ENCODE peak calls at places on chromosomes 16 and 17, in nine cellular contexts. One of them, this sample, is unnamed. For H3K4me1, the result is how much of the 10 kb centered on the place peaks cover.

GRCh38 chr16:58290861-58291260 is 4.0 kb downstream of the PRSS54 start:
- DNase-seq in suprapubic skin: no peak
- DNase-seq in heart right ventricle: no peak
- DNase-seq in HCT116: no peak
- DNase-seq in IMR-90: no peak
- DNase-seq in right cardiac atrium: no peak
- DNase-seq in A549: no peak
- DNase-seq in CD8-positive, alpha-beta memory T cell: no peak
- DNase-seq in tibial artery: no peak
- DNase-seq in this sample: no peak

GRCh38 chr17:78958556-78959191 is 21.0 kb downstream of the LGALS3BP start:
- DNase-seq in tibial artery: no peak
- DNase-seq in A549: peak
- DNase-seq in HCT116: no peak
- DNase-seq in IMR-90: no peak
- DNase-seq in right cardiac atrium: no peak
- DNase-seq in heart right ventricle: no peak
- DNase-seq in CD8-positive, alpha-beta memory T cell: no peak
- DNase-seq in suprapubic skin: peak
- DNase-seq in this sample: no peak

GRCh38 chr17:80318166-80318565 is 57.5 kb downstream of the RNF213 start:
- DNase-seq in IMR-90: no peak
- DNase-seq in CD8-positive, alpha-beta memory T cell: no peak
- DNase-seq in A549: no peak
- DNase-seq in HCT116: no peak
- DNase-seq in tibial artery: no peak
- DNase-seq in right cardiac atrium: no peak
- DNase-seq in heart right ventricle: no peak
- DNase-seq in suprapubic skin: peak
- DNase-seq in this sample: no peak

GRCh38 chr17:79976451-79976850 is 59.2 kb downstream of the TBC1D16 start:
- DNase-seq in tibial artery: no peak
- DNase-seq in CD8-positive, alpha-beta memory T cell: no peak
- DNase-seq in right cardiac atrium: no peak
- DNase-seq in IMR-90: no peak
- DNase-seq in heart right ventricle: no peak
- DNase-seq in HCT116: no peak
- DNase-seq in suprapubic skin: peak
- DNase-seq in A549: no peak
- DNase-seq in this sample: no peak

GRCh38 chr17:72429066-72429638 is 308.3 kb downstream of the SOX9 start:
- DNase-seq in A549: no peak
- DNase-seq in heart right ventricle: no peak
- DNase-seq in suprapubic skin: no peak
- DNase-seq in right cardiac atrium: no peak
- DNase-seq in tibial artery: no peak
- DNase-seq in IMR-90: no peak
- DNase-seq in HCT116: no peak
- DNase-seq in CD8-positive, alpha-beta memory T cell: no peak
- DNase-seq in this sample: no peak

GRCh38 chr17:67322039-67322787 is 44.2 kb downstream of the PSMD12 start:
- DNase-seq in right cardiac atrium: no peak
- DNase-seq in IMR-90: no peak
- DNase-seq in heart right ventricle: no peak
- DNase-seq in tibial artery: no peak
- DNase-seq in HCT116: no peak
- DNase-seq in CD8-positive, alpha-beta memory T cell: no peak
- DNase-seq in A549: no peak
- DNase-seq in suprapubic skin: no peak
- DNase-seq in this sample: no peak

GRCh38 chr17:31067699-31068184 is 27.0 kb upstream of the NF1 start:
- DNase-seq in heart right ventricle: no peak
- DNase-seq in A549: peak
- DNase-seq in CD8-positive, alpha-beta memory T cell: no peak
- DNase-seq in right cardiac atrium: no peak
- DNase-seq in tibial artery: no peak
- DNase-seq in suprapubic skin: no peak
- DNase-seq in IMR-90: peak
- DNase-seq in HCT116: peak
- DNase-seq in this sample: no peak

GRCh38 chr17:34177642-34178041 is 77.4 kb upstream of the CCL2 start:
- DNase-seq in HCT116: no peak
- DNase-seq in A549: no peak
- DNase-seq in heart right ventricle: no peak
- DNase-seq in IMR-90: peak
- DNase-seq in right cardiac atrium: no peak
- DNase-seq in CD8-positive, alpha-beta memory T cell: no peak
- DNase-seq in suprapubic skin: no peak
- DNase-seq in tibial artery: no peak
- DNase-seq in this sample: no peak

GRCh38 chr17:16419074-16419928 is 3.9 kb downstream of the TRPV2 start:
- DNase-seq in right cardiac atrium: no peak
- DNase-seq in suprapubic skin: peak
- DNase-seq in heart right ventricle: no peak
- DNase-seq in IMR-90: peak
- DNase-seq in CD8-positive, alpha-beta memory T cell: peak
- DNase-seq in tibial artery: peak
- DNase-seq in A549: peak
- DNase-seq in HCT116: no peak
- DNase-seq in this sample: no peak

DNA sequence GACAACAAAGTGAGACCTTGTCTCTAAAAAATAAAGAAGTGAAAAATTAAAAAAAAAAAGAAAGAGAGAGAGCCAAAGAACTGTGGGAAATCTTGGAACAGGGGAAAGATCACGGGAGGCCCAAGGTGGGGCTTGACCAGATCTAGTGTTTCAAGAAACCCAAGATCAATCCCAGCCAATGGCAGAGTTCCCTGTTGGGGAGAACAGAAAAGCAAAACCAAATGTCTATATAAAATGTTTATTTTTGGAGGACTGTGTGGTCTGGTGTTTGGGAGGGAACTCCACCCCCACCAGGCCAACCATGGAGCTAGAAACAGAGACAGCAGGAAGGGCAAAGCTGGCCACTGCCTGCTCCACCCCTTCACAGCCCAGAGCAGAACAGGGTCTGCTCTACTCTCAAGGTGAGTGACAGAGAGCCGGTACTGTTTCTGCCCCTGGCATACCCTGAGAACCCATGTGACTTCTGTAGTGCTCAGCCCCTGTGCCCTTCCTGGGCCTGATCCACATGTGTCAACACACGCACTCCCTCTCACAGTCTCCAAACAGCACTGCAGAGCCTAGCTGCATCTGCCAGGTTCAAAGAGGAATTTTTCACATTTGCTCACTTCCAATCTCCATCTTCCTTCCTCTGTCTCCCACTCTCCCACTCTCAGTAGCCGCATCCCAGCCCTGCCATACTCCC is 3.7 kb downstream of the TMEM101 start:
- DNase-seq in right cardiac atrium: no peak
- DNase-seq in heart right ventricle: no peak
- DNase-seq in suprapubic skin: no peak
- DNase-seq in tibial artery: no peak
- DNase-seq in CD8-positive, alpha-beta memory T cell: no peak
- DNase-seq in IMR-90: peak
- DNase-seq in HCT116: no peak
- DNase-seq in A549: no peak
- DNase-seq in this sample: no peak
- H3K4me3 ChIP-seq in right cardiac atrium: no peak
- H3K4me3 ChIP-seq in heart right ventricle: no peak
- H3K4me3 ChIP-seq in suprapubic skin: no peak
- H3K4me3 ChIP-seq in tibial artery: no peak
- H3K4me3 ChIP-seq in CD8-positive, alpha-beta memory T cell: no peak
- H3K4me3 ChIP-seq in IMR-90: no peak
- H3K4me3 ChIP-seq in HCT116: no peak
- H3K4me3 ChIP-seq in A549: no peak
- H3K4me3 ChIP-seq in this sample: no peak

DNA sequence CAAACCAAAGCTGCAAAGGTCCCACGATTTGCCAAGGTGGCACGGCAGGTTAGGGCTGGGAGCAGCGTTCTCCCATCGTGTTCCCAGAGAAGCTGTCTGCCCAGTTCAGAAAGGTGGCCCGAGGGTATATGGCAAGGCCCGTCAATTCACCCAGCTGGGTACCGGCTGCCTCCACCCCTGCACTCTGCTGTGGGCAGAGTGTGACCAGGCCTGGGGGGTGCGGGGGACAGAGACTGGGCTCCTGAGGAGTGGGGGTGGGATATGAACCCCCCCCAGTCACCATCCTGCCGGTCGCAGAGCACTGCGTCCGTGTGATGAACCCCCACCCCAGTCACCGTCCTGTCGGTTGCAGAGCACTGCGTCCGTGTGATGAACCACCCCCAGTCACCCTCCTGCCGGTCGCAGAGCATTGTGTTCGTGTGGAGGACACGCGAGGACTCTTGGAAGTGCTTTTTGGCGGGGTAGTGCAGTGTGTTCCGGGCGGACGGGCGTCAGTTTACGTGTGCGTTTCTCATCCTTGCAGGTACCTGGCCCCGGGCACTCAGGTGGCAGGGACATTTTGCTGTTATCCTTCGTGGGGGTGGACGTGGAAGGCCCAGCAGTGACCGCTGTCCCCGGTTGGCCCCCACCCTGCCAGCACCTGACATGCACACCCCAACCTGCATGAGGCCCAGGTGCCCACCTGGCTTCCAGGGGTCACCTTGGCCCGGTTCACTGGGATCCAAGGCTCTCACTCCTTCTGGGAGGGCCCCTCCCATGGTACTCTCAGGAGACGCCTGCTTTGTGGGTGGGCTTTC is 2.7 kb upstream of the FASN start:
- DNase-seq in IMR-90: no peak
- DNase-seq in CD8-positive, alpha-beta memory T cell: no peak
- DNase-seq in HCT116: no peak
- DNase-seq in suprapubic skin: no peak
- DNase-seq in tibial artery: no peak
- DNase-seq in heart right ventricle: peak
- DNase-seq in right cardiac atrium: peak
- DNase-seq in A549: no peak
- DNase-seq in this sample: no peak
- H3K4me1 ChIP-seq in IMR-90: under half
- H3K4me1 ChIP-seq in CD8-positive, alpha-beta memory T cell: under half
- H3K4me1 ChIP-seq in HCT116: half or more
- H3K4me1 ChIP-seq in suprapubic skin: half or more
- H3K4me1 ChIP-seq in tibial artery: under half
- H3K4me1 ChIP-seq in heart right ventricle: under half
- H3K4me1 ChIP-seq in right cardiac atrium: under half
- H3K4me1 ChIP-seq in A549: half or more
- H3K4me1 ChIP-seq in this sample: half or more

DNA sequence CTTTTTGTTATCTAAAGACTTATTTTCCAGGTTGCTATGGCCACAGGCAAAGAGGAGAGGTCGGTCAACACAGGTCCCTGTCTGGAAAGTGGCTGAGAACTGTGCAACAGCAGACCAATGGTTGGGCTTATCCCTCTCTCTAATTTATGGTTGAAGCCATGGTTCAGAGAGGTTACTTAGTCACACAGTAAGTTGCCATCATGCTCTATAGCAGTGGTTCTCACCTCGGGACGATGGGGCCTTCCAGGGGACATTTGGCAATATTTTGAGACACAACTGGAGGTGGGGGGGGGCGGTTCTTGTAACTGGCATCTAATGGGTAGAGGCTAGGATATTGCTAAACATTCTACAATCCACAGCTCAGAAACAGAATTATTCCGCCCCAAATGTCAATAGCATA is 842 bp upstream of the LDAF1 start:
- DNase-seq in HCT116: no peak
- DNase-seq in right cardiac atrium: no peak
- DNase-seq in suprapubic skin: peak
- DNase-seq in tibial artery: no peak
- DNase-seq in heart right ventricle: no peak
- DNase-seq in CD8-positive, alpha-beta memory T cell: no peak
- DNase-seq in A549: no peak
- DNase-seq in IMR-90: no peak
- DNase-seq in this sample: no peak
- H3K4me3 ChIP-seq in HCT116: peak
- H3K4me3 ChIP-seq in right cardiac atrium: no peak
- H3K4me3 ChIP-seq in suprapubic skin: peak
- H3K4me3 ChIP-seq in tibial artery: no peak
- H3K4me3 ChIP-seq in heart right ventricle: no peak
- H3K4me3 ChIP-seq in CD8-positive, alpha-beta memory T cell: no peak
- H3K4me3 ChIP-seq in A549: no peak
- H3K4me3 ChIP-seq in IMR-90: no peak
- H3K4me3 ChIP-seq in this sample: no peak

GRCh38 chr17:57624390-57624789 is 120.7 kb downstream of the CCDC182 start:
- DNase-seq in IMR-90: no peak
- DNase-seq in HCT116: no peak
- DNase-seq in tibial artery: no peak
- DNase-seq in suprapubic skin: no peak
- DNase-seq in heart right ventricle: no peak
- DNase-seq in A549: no peak
- DNase-seq in CD8-positive, alpha-beta memory T cell: no peak
- DNase-seq in right cardiac atrium: no peak
- DNase-seq in this sample: no peak
- H3K4me1 ChIP-seq in IMR-90: under half
- H3K4me1 ChIP-seq in HCT116: under half
- H3K4me1 ChIP-seq in tibial artery: under half
- H3K4me1 ChIP-seq in suprapubic skin: under half
- H3K4me1 ChIP-seq in heart right ventricle: under half
- H3K4me1 ChIP-seq in A549: under half
- H3K4me1 ChIP-seq in CD8-positive, alpha-beta memory T cell: under half
- H3K4me1 ChIP-seq in right cardiac atrium: under half
- H3K4me1 ChIP-seq in this sample: half or more

GRCh38 chr16:84356591-84357116 is 11.7 kb upstream of the ATP2C2 start:
- DNase-seq in HCT116: no peak
- DNase-seq in heart right ventricle: no peak
- DNase-seq in right cardiac atrium: no peak
- DNase-seq in suprapubic skin: no peak
- DNase-seq in IMR-90: no peak
- DNase-seq in CD8-positive, alpha-beta memory T cell: no peak
- DNase-seq in tibial artery: no peak
- DNase-seq in A549: no peak
- DNase-seq in this sample: no peak
- H3K4me3 ChIP-seq in HCT116: no peak
- H3K4me3 ChIP-seq in heart right ventricle: no peak
- H3K4me3 ChIP-seq in right cardiac atrium: no peak
- H3K4me3 ChIP-seq in suprapubic skin: no peak
- H3K4me3 ChIP-seq in IMR-90: no peak
- H3K4me3 ChIP-seq in CD8-positive, alpha-beta memory T cell: no peak
- H3K4me3 ChIP-seq in tibial artery: no peak
- H3K4me3 ChIP-seq in A549: no peak
- H3K4me3 ChIP-seq in this sample: no peak

This sample was measured in left ventricle myocardium inferior.